ENCODE peak calls at places on chromosomes 7 and 10, in six cellular contexts. Y, H, Z, F, U and O are unnamed samples.

GRCh38 chr7:66859794-66860645 is 61.0 kb upstream of the TMEM248 start:
- DNase-seq in F (no peak), Z (no peak), H (no peak), U (no peak), Y (no peak), O (no peak)

GRCh38 chr7:76358478-76359110 is at the start of gene YWHAG:
- DNase-seq in U (peak), H (peak), F (peak), Y (peak), Z (peak), O (peak)

GRCh38 chr10:97196213-97197029 is 10.7 kb upstream of the SLIT1 start:
- DNase-seq in U (peak), Z (peak), Y (peak), F (peak), H (peak), O (peak)

GRCh38 chr10:6721964-6722615 is 142.0 kb upstream of the PRKCQ start:
- DNase-seq in F (no peak), H (peak), Y (no peak), Z (no peak), U (peak), O (no peak)

GRCh38 chr10:7410306-7410799 is 481 bp downstream of the SFMBT2 start:
- DNase-seq in U (no peak), Y (peak), F (peak), H (no peak), Z (peak), O (peak)

GRCh38 chr10:110184363-110184762 is 23.0 kb upstream of the MXI1 start:
- DNase-seq in H (no peak), F (no peak), Y (no peak), Z (no peak), U (no peak), O (no peak)

GRCh38 chr7:92478095-92478494 is 349 bp upstream of the ERVW-1 start:
- DNase-seq in U (no peak), Z (no peak), H (no peak), Y (no peak), F (no peak), O (no peak)

GRCh38 chr10:119834188-119834587 is 38.5 kb downstream of the MCMBP start:
- DNase-seq in Y (no peak), Z (no peak), F (no peak), H (peak), U (peak), O (no peak)

GRCh38 chr7:30086529-30086928 is 48.3 kb upstream of the MTURN start:
- DNase-seq in U (no peak), Z (no peak), H (no peak), Y (no peak), F (no peak), O (no peak)

GRCh38 chr10:43278216-43278615 is 11.4 kb upstream of the RASGEF1A start:
- DNase-seq in U (no peak), F (no peak), Z (no peak), H (peak), Y (no peak), O (no peak)

GRCh38 chr10:96764345-96764744 is 44.0 kb upstream of the PIK3AP1 start:
- DNase-seq in U (no peak), F (no peak), Y (no peak), Z (no peak), H (no peak), O (no peak)

GRCh38 chr10:123891147-123892011 is at the start of gene CPXM2:
- DNase-seq in Z (no peak), H (no peak), F (no peak), U (no peak), Y (no peak), O (no peak)

GRCh38 chr7:141073173-141073640 is 657 bp upstream of the TMEM178B start:
- DNase-seq in H (peak), F (no peak), U (peak), Y (peak), Z (peak), O (peak)

GRCh38 chr7:74324499-74325229 is 35.5 kb downstream of the CLIP2 start:
- DNase-seq in U (no peak), H (no peak), Y (no peak), Z (peak), F (no peak), O (peak)

GRCh38 chr7:7702826-7703225 is 15.6 kb downstream of the RPA3 start:
- DNase-seq in Z (no peak), Y (no peak), F (no peak), U (no peak), H (no peak), O (no peak)

GRCh38 chr10:29200280-29200679 is 88.6 kb upstream of the LYZL1 start:
- DNase-seq in H (no peak), Z (no peak), F (no peak), Y (no peak), U (no peak), O (no peak)

GRCh38 chr10:132115736-132116135 is 50.0 kb downstream of the JAKMIP3 start:
- DNase-seq in U (peak), F (peak), Y (peak), H (no peak), Z (no peak), O (no peak)

GRCh38 chr7:7911339-7911738 is 57.3 kb upstream of the GLCCI1 start:
- DNase-seq in Z (no peak), F (no peak), U (peak), Y (no peak), H (peak), O (no peak)

GRCh38 chr10:114872519-114873087 is 51.0 kb downstream of the FHIP2A start:
- DNase-seq in F (no peak), Y (no peak), H (no peak), U (no peak), Z (no peak), O (no peak)

GRCh38 chr10:45442670-45443069 is 68.7 kb downstream of the ALOX5 start:
- DNase-seq in H (no peak), U (no peak), F (no peak), Y (no peak), Z (no peak), O (no peak)

GRCh38 chr10:44395902-44396670 is 11.2 kb upstream of the CXCL12 start:
- DNase-seq in Y (no peak), F (no peak), U (no peak), H (no peak), Z (no peak), O (no peak)

GRCh38 chr10:71728218-71728737 is 8.7 kb upstream of the C10orf105 start:
- DNase-seq in U (no peak), Y (no peak), H (no peak), F (no peak), Z (peak), O (no peak)

GRCh38 chr7:151173386-151174245 is 6.1 kb upstream of the GBX1 start:
- DNase-seq in U (no peak), H (no peak), Y (no peak), Z (no peak), F (no peak), O (no peak)

GRCh38 chr10:48221814-48222213 is 52.7 kb downstream of the FRMPD2 start:
- DNase-seq in F (no peak), H (no peak), Y (no peak), U (no peak), Z (no peak), O (no peak)

GRCh38 chr10:96415896-96416554 is 57.2 kb upstream of the OPALIN start:
- DNase-seq in F (no peak), Y (no peak), U (no peak), H (no peak), Z (no peak), O (no peak)

GRCh38 chr7:121032645-121033460 is 44.3 kb downstream of the CPED1 start:
- DNase-seq in Y (no peak), H (peak), F (no peak), Z (no peak), U (no peak), O (no peak)

GRCh38 chr7:73838642-73839041 is 3.7 kb downstream of the METTL27 start:
- DNase-seq in Y (no peak), F (no peak), Z (no peak), U (no peak), H (no peak), O (no peak)

GRCh38 chr7:36440880-36441279 is 51.2 kb downstream of the ANLN start:
- DNase-seq in Y (no peak), H (peak), U (no peak), F (no peak), Z (no peak), O (no peak)

GRCh38 chr10:132526676-132527075 is 10.9 kb upstream of the INPP5A start:
- DNase-seq in F (peak), Z (peak), U (peak), H (no peak), Y (peak), O (no peak)

GRCh38 chr7:72069263-72069662 is 342.9 kb downstream of the CALN1 start:
- DNase-seq in U (no peak), H (no peak), Z (no peak), F (no peak), Y (no peak), O (no peak)

GRCh38 chr7:55066479-55066878 is 47.7 kb downstream of the EGFR start:
- DNase-seq in Z (no peak), F (no peak), H (no peak), Y (no peak), U (peak), O (no peak)

GRCh38 chr10:5573968-5574641 is 49.3 kb downstream of the CALML3 start:
- DNase-seq in H (no peak), Z (no peak), F (peak), U (no peak), Y (peak), O (no peak)
- H3K27ac ChIP-seq in H (peak), Z (peak), F (no peak), U (no peak), Y (peak), O (no peak)

GRCh38 chr7:26404189-26404996 is 112.7 kb downstream of the SNX10 start:
- DNase-seq in U (no peak), H (no peak), F (no peak), Z (no peak), Y (no peak), O (no peak)
- TF ChIP-seq CTCF in U (no peak), H (no peak), F (no peak), Z (no peak), Y (no peak), O (no peak)

GRCh38 chr7:128434413-128435310 is 21.0 kb upstream of the HILPDA start:
- DNase-seq in Y (no peak), H (peak), U (no peak), Z (no peak), F (no peak), O (no peak)
- H3K27ac ChIP-seq in Y (no peak), H (no peak), U (no peak), Z (no peak), F (no peak), O (no peak)

GRCh38 chr10:2130906-2131305 is 393.6 kb upstream of the ADARB2 start:
- DNase-seq in Y (no peak), Z (no peak), H (no peak), U (no peak), F (no peak), O (no peak)
- TF ChIP-seq CTCF in Y (no peak), Z (no peak), H (no peak), U (no peak), F (no peak), O (no peak)

DNA sequence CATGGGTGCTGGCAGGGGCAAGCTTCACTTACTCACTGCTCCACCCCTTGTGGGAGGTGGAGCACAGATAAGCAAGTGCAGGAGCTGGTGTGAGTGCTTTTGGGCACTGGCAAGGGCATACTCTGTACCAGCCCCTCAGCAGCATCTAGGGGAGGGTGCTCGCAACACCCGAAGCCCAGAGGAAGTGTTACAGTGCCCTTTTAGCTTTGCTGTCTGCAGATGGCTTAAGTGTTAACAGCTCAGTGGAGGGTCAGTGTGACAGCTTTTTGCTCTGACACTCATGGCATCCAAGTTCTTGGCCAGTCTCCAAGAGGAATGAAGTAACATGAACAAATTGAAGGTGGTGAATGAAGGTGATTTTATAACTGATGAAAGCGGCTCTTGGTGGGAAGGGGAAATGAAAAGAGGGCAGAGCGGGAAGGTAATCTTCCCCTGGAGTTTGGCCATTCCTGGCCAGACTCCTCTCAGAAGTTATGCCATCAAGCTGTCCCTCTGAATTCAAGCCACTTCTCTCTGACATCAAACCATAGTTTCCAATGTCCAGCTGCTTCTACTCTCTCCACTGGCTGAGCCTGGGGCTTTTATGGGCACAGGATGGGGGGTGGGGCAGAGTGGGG is 862.5 kb downstream of the KCNMA1 start:
- DNase-seq in H (no peak), Y (no peak), U (no peak), Z (no peak), F (no peak), O (no peak)
- H3K27ac ChIP-seq in H (no peak), Y (no peak), U (no peak), Z (no peak), F (no peak), O (no peak)

DNA sequence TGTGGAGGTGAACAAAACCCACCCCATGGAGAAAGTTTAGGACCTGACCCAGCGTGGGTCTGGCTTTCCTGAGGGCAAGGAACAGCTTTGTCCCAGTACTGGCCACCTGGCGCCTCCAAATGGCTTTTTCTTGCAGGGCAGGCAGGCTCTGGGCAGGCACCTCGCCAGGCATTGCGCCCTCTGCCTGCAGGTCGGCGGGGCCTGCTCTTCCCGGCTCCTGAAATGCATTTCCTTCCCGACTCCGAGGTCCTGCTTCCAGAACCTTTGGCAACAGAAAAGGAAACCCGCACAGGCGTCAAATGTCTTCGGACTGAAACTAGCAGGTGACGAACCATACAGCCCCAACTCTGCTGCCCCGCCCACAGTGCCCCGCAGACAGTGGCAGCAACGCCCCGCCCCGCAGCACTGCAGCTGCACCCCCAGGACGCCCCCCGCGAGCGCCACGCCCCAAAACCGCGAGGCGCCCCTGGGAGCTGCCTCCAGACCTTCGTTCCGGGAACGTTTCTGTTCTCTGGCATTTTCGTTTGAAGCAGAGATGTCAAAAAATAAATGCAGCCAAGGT is 65.5 kb downstream of the C10orf143 start:
- DNase-seq in Z (no peak), H (peak), U (no peak), F (no peak), Y (peak), O (no peak)
- TF ChIP-seq CTCF in Z (no peak), H (peak), U (no peak), F (no peak), Y (no peak), O (no peak)